ENCODE peak calls at places on chromosomes 6 and 20, in seven cellular contexts. C, T, D, K, Q, B and G are unnamed samples. For H3K27me3, the result is how much of the 10 kb centered on the place peaks cover.

GRCh38 chr6:168198302-168199180 is 119.5 kb upstream of the FRMD1 start:
- DNase-seq in C (no peak), T (no peak), D (no peak), K (no peak), Q (peak), B (no peak), G (no peak)

GRCh38 chr6:7730411-7730810 is 4.5 kb downstream of the BMP6 start:
- DNase-seq in C (no peak), T (no peak), D (no peak), K (no peak), Q (no peak), B (no peak), G (no peak)

GRCh38 chr20:9038791-9039190 is 30.1 kb upstream of the PLCB4 start:
- DNase-seq in C (no peak), T (no peak), D (no peak), K (no peak), Q (no peak), B (no peak), G (no peak)

GRCh38 chr20:9839626-9840025 is 750 bp upstream of the PAK5 start:
- DNase-seq in C (no peak), T (no peak), D (no peak), K (peak), Q (no peak), B (no peak), G (no peak)

GRCh38 chr6:154370545-154370944 is 13.9 kb upstream of the IPCEF1 start:
- DNase-seq in C (peak), T (peak), D (no peak), K (no peak), Q (no peak), B (peak), G (peak)

GRCh38 chr6:165662041-165662491 is 975 bp downstream of the PDE10A start:
- DNase-seq in C (peak), T (no peak), D (peak), K (no peak), Q (no peak), B (peak), G (no peak)

GRCh38 chr6:23584134-23584763 is 541.8 kb upstream of the NRSN1 start:
- DNase-seq in C (no peak), T (peak), D (no peak), K (no peak), Q (no peak), B (no peak), G (no peak)

GRCh38 chr20:24842591-24843442 is 106.3 kb upstream of the CST7 start:
- DNase-seq in C (no peak), T (no peak), D (no peak), K (no peak), Q (no peak), B (no peak), G (no peak)

GRCh38 chr6:149031545-149032317 is 284.9 kb downstream of the UST start:
- DNase-seq in C (no peak), T (peak), D (peak), K (peak), Q (peak), B (no peak), G (peak)

GRCh38 chr6:37826188-37826587 is 6.7 kb downstream of the ZFAND3 start:
- DNase-seq in C (no peak), T (no peak), D (no peak), K (no peak), Q (no peak), B (no peak), G (no peak)

GRCh38 chr6:69311888-69312287 is 484.9 kb downstream of the LMBRD1 start:
- DNase-seq in C (no peak), T (no peak), D (no peak), K (no peak), Q (no peak), B (no peak), G (no peak)

GRCh38 chr6:170248111-170248805 is 42.6 kb downstream of the DLL1 start:
- DNase-seq in C (no peak), T (no peak), D (peak), K (no peak), Q (no peak), B (no peak), G (no peak)

GRCh38 chr20:4427936-4428581 is 293.6 kb upstream of the PRND start:
- DNase-seq in C (no peak), T (no peak), D (no peak), K (no peak), Q (no peak), B (no peak), G (no peak)

GRCh38 chr20:55888655-55889054 is 116.7 kb downstream of the CBLN4 start:
- DNase-seq in C (no peak), T (no peak), D (no peak), K (no peak), Q (no peak), B (no peak), G (no peak)

GRCh38 chr20:22453244-22454080 is 130.9 kb downstream of the FOXA2 start:
- DNase-seq in C (peak), T (no peak), D (no peak), K (no peak), Q (no peak), B (no peak), G (no peak)

GRCh38 chr6:97923249-97923648 is 640.2 kb upstream of the MMS22L start:
- DNase-seq in C (no peak), T (no peak), D (no peak), K (no peak), Q (no peak), B (no peak), G (no peak)

GRCh38 chr6:144332177-144332576 is 47.0 kb downstream of the UTRN start:
- DNase-seq in C (no peak), T (no peak), D (no peak), K (no peak), Q (no peak), B (no peak), G (no peak)

GRCh38 chr6:66655420-66655819 is 948.4 kb upstream of the EYS start:
- DNase-seq in C (no peak), T (no peak), D (no peak), K (no peak), Q (no peak), B (no peak), G (no peak)

GRCh38 chr6:139060332-139060731 is 31.8 kb downstream of the ABRACL start:
- DNase-seq in C (no peak), T (no peak), D (no peak), K (no peak), Q (no peak), B (no peak), G (no peak)

GRCh38 chr6:119521251-119521650 is 171.7 kb upstream of the MAN1A1 start:
- DNase-seq in C (no peak), T (no peak), D (no peak), K (no peak), Q (no peak), B (no peak), G (no peak)

GRCh38 chr20:37968726-37969401 is 64.4 kb downstream of the TTI1 start:
- DNase-seq in C (no peak), T (no peak), D (no peak), K (no peak), Q (peak), B (no peak), G (no peak)

GRCh38 chr6:3419624-3420272 is 37.1 kb downstream of the SLC22A23 start:
- DNase-seq in C (no peak), T (no peak), D (no peak), K (no peak), Q (no peak), B (no peak), G (no peak)

GRCh38 chr6:32973934-32974333 is 5.5 kb downstream of the BRD2 start:
- DNase-seq in C (no peak), T (no peak), D (no peak), K (no peak), Q (no peak), B (no peak), G (no peak)

GRCh38 chr20:49345538-49345937 is 67.7 kb upstream of the ZNFX1 start:
- DNase-seq in C (no peak), T (no peak), D (no peak), K (peak), Q (peak), B (no peak), G (no peak)

DNA sequence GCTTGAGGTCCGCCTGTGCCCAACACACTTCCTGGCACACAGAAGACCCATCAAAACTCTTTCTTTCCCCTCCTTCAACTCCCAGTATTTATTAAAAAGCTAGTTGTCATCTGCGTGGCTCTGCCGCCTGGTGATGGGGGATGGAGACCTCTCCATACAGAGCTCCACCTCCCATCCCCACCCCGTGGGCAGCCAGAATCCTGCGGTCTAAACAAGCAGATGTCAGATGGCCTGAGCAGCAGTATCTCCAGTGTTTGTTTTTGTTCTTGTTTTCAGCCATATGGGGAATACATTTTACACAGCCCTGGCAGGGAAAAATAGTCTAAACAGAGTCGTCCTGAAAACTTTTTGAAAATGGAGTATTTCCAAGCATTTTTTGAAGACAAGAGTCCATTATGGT is 91.3 kb downstream of the TCP11 start:
- DNase-seq in C (no peak), T (no peak), D (peak), K (no peak), Q (peak), B (peak), G (no peak)
- H3K27ac ChIP-seq in C (no peak), T (peak), D (peak), K (peak), Q (peak), B (peak), G (no peak)

DNA sequence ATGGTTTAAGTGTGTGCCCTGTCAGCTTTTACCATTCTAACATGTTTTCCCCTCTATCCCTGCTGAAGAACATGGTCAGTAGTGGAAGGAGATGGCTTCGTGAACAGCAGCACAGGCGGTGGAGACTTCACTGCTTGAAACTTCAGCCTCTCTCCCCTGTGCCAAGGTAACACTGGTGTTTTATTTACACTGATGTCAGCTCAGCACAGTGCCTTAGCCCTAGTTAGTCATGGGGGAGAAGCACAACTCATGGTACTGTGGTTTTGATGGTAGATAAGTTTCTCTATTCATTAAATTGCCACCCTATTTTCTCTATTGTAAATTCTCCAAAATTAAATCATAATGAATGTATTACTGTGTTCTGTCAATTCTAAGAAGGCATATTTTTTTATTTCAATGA is 56.6 kb downstream of the MTHFD1L start:
- DNase-seq in C (no peak), T (no peak), D (no peak), K (no peak), Q (no peak), B (no peak), G (no peak)
- TF ChIP-seq CTCF in C (no peak), T (no peak), D (no peak), K (no peak), Q (no peak), B (no peak), G (no peak)

DNA sequence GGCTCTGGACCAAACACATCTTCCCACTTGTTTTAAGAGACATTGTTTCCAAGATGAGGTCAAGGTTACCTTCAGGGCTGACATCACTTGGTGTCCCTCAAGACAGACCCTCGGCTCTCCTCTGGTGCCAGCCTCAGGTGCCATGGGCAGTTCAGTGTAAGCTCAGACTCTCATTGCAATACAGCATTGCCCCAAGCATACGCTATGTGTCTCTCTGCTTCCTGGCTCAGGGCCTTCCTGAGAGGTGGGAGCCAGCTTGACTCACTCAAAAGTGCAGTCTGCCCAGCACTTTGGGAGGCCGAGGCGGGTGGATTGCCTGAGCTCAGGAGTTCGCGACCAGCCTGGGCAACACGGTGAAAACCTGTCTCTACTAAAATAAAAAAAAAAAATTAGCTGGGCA is 51.7 kb downstream of the SLC24A3 start:
- DNase-seq in C (no peak), T (no peak), D (no peak), K (no peak), Q (no peak), B (no peak), G (no peak)
- H3K27me3 ChIP-seq in C (under half), T (under half), D (under half), K (under half), Q (under half), B (under half), G (under half)

GRCh38 chr20:32088759-32089158 is 20.8 kb upstream of the TM9SF4 start:
- DNase-seq in C (no peak), T (no peak), D (no peak), K (no peak), Q (no peak), B (no peak), G (no peak)
- H3K27ac ChIP-seq in C (no peak), T (no peak), D (no peak), K (no peak), Q (no peak), B (no peak), G (no peak)

GRCh38 chr6:15819226-15819625 is 156.4 kb upstream of the DTNBP1 start:
- DNase-seq in C (no peak), T (no peak), D (no peak), K (no peak), Q (no peak), B (no peak), G (no peak)

GRCh38 chr6:15816661-15817060 is 153.8 kb upstream of the DTNBP1 start:
- DNase-seq in C (no peak), T (no peak), D (no peak), K (no peak), Q (no peak), B (no peak), G (no peak)

GRCh38 chr6:15818491-15818890 is 155.7 kb upstream of the DTNBP1 start:
- DNase-seq in C (no peak), T (no peak), D (no peak), K (no peak), Q (no peak), B (no peak), G (no peak)

GRCh38 chr6:15818044-15818443 is 155.2 kb upstream of the DTNBP1 start:
- DNase-seq in C (no peak), T (no peak), D (no peak), K (no peak), Q (no peak), B (no peak), G (no peak)

GRCh38 chr6:15817100-15817499 is 154.3 kb upstream of the DTNBP1 start:
- DNase-seq in C (no peak), T (no peak), D (no peak), K (no peak), Q (no peak), B (no peak), G (no peak)
- TF ChIP-seq CTCF in C (no peak), T (no peak), D (no peak), K (no peak), Q (no peak), B (no peak), G (no peak)

GRCh38 chr6:112321882-112322508 is 25.1 kb upstream of the RFPL4B start:
- DNase-seq in C (no peak), T (no peak), D (no peak), K (no peak), Q (no peak), B (no peak), G (no peak)
- H3K27me3 ChIP-seq in C (under half), T (under half), D (under half), K (under half), Q (under half), B (under half), G (under half)

GRCh38 chr6:18397701-18398100 is 10.6 kb downstream of the RNF144B start:
- DNase-seq in C (no peak), T (no peak), D (no peak), K (no peak), Q (no peak), B (no peak), G (no peak)
- H3K27ac ChIP-seq in C (no peak), T (no peak), D (no peak), K (no peak), Q (no peak), B (no peak), G (no peak)

GRCh38 chr6:123716506-123716905 is 79.8 kb upstream of the TRDN start:
- DNase-seq in C (no peak), T (no peak), D (no peak), K (no peak), Q (no peak), B (no peak), G (no peak)

GRCh38 chr6:123715243-123715863 is 78.6 kb upstream of the TRDN start:
- DNase-seq in C (peak), T (peak), D (no peak), K (no peak), Q (no peak), B (peak), G (no peak)
- TF ChIP-seq CTCF in C (peak), T (peak), D (no peak), K (peak), Q (peak), B (peak), G (no peak)

GRCh38 chr20:62640870-62641748 is 1.2 kb upstream of the SLCO4A1 start:
- DNase-seq in C (no peak), T (no peak), D (no peak), K (no peak), Q (no peak), B (no peak), G (no peak)

GRCh38 chr20:62644044-62644795 is 1.9 kb downstream of the SLCO4A1 start:
- DNase-seq in C (no peak), T (no peak), D (no peak), K (no peak), Q (no peak), B (no peak), G (no peak)

GRCh38 chr20:62641749-62642665 is at the start of gene SLCO4A1:
- DNase-seq in C (peak), T (peak), D (peak), K (peak), Q (peak), B (peak), G (peak)

GRCh38 chr20:62643521-62644043 is 1.3 kb downstream of the SLCO4A1 start:
- DNase-seq in C (no peak), T (no peak), D (no peak), K (no peak), Q (no peak), B (no peak), G (no peak)

GRCh38 chr20:62642666-62643520 is 590 bp downstream of the SLCO4A1 start:
- DNase-seq in C (peak), T (no peak), D (peak), K (no peak), Q (no peak), B (no peak), G (peak)
- H3K27me3 ChIP-seq in C (half or more), T (under half), D (under half), K (under half), Q (half or more), B (under half), G (under half)